ENCODE peak calls at places on chromosomes 3 and 15, in five cellular contexts. Q is NCI-H748 treated with DMSO at 0.1 percent for 48 hours, N is upper lobe of right lung, W is nephron progenitor cell, L is cerebellar cortex. H is an unnamed sample.

GRCh38 chr3:98530676-98531075 is 1.1 kb upstream of the GPR15 start:
- DNase-seq in W (no peak), L (no peak), Q (no peak), N (no peak), H (no peak)

GRCh38 chr3:177427540-177427939 is 230.3 kb upstream of the TBL1XR1 start:
- DNase-seq in W (no peak), Q (no peak), L (no peak), N (no peak), H (no peak)

GRCh38 chr15:69979269-69979668 is 118.4 kb downstream of the TLE3 start:
- DNase-seq in N (no peak), L (no peak), W (no peak), Q (no peak), H (no peak)

GRCh38 chr15:44227584-44227983 is 32.5 kb upstream of the FRMD5 start:
- DNase-seq in L (no peak), N (no peak), W (no peak), Q (no peak), H (no peak)

GRCh38 chr15:74036271-74037170 is 42.0 kb downstream of the PML start:
- DNase-seq in W (peak), L (peak), Q (no peak), N (no peak), H (peak)

GRCh38 chr15:65077981-65078352 is 1.4 kb downstream of the KBTBD13 start:
- DNase-seq in Q (no peak), L (no peak), N (peak), W (peak), H (peak)

GRCh38 chr3:98784042-98784441 is 20.9 kb downstream of the ST3GAL6 start:
- DNase-seq in W (no peak), N (no peak), Q (no peak), L (no peak), H (no peak)

GRCh38 chr3:97579365-97579764 is 185.2 kb upstream of the ARL6 start:
- DNase-seq in L (no peak), W (no peak), Q (peak), N (no peak), H (peak)

GRCh38 chr15:25544076-25544475 is 105.3 kb upstream of the UBE3A start:
- DNase-seq in L (no peak), Q (no peak), W (no peak), N (no peak), H (no peak)

GRCh38 chr15:67918205-67918861 is 78.5 kb upstream of the RNU6-1 start:
- DNase-seq in W (no peak), L (no peak), Q (no peak), N (no peak), H (no peak)

GRCh38 chr15:64096486-64097431 is 977 bp downstream of the SNX1 start:
- DNase-seq in Q (no peak), N (no peak), L (peak), W (no peak), H (peak)

GRCh38 chr3:50327943-50328691 is at the start of gene TUSC2:
- DNase-seq in Q (peak), L (peak), W (peak), N (peak), H (peak)

GRCh38 chr15:87566236-87566635 is 690.3 kb downstream of the NTRK3 start:
- DNase-seq in W (no peak), N (no peak), Q (no peak), L (no peak), H (no peak)

GRCh38 chr3:71232175-71232679 is 351.3 kb downstream of the FOXP1 start:
- DNase-seq in W (no peak), N (no peak), Q (no peak), L (no peak), H (no peak)

GRCh38 chr3:28267984-28268849 is 26.8 kb downstream of the CMC1 start:
- DNase-seq in Q (no peak), W (no peak), N (no peak), L (peak), H (no peak)

GRCh38 chr15:20355256-20355868 is 186.2 kb downstream of the GOLGA6L6 start:
- DNase-seq in N (peak), Q (no peak), W (no peak), L (no peak), H (no peak)

GRCh38 chr3:174533286-174533685 is 325.8 kb upstream of the NAALADL2 start:
- DNase-seq in Q (no peak), N (no peak), L (no peak), W (no peak), H (no peak)

GRCh38 chr3:59424268-59425010 is 374.6 kb upstream of the CFAP20DC start:
- DNase-seq in N (no peak), Q (no peak), L (no peak), W (no peak), H (no peak)

GRCh38 chr3:55708921-55709320 is 221.8 kb upstream of the WNT5A start:
- DNase-seq in N (no peak), Q (no peak), W (no peak), L (no peak), H (no peak)

GRCh38 chr3:107220538-107220937 is 156.7 kb upstream of the CCDC54 start:
- DNase-seq in L (no peak), N (no peak), Q (no peak), W (no peak), H (no peak)

GRCh38 chr3:34882764-34883163 is 756.6 kb upstream of the ARPP21 start:
- DNase-seq in W (no peak), N (no peak), Q (no peak), L (peak), H (peak)

GRCh38 chr3:64049832-64050231 is 26.5 kb upstream of the PSMD6 start:
- DNase-seq in Q (no peak), W (no peak), N (no peak), L (no peak), H (no peak)

GRCh38 chr15:20358066-20358780 is 183.4 kb downstream of the GOLGA6L6 start:
- DNase-seq in Q (no peak), W (no peak), N (peak), L (peak), H (no peak)

GRCh38 chr15:90493647-90494046 is 36.1 kb upstream of the CRTC3 start:
- DNase-seq in W (no peak), Q (no peak), L (no peak), N (no peak), H (no peak)

GRCh38 chr3:195259146-195259563 is 11.8 kb downstream of the XXYLT1 start:
- DNase-seq in Q (no peak), L (peak), N (no peak), W (no peak), H (peak)

GRCh38 chr15:100759698-100760356 is 119.8 kb upstream of the ALDH1A3 start:
- DNase-seq in L (no peak), Q (no peak), N (no peak), W (no peak), H (no peak)

GRCh38 chr3:130677310-130677709 is 69.3 kb downstream of the PIK3R4 start:
- DNase-seq in Q (no peak), W (no peak), N (no peak), L (no peak), H (no peak)

GRCh38 chr3:11591401-11592266 is 52.1 kb downstream of the VGLL4 start:
- DNase-seq in L (peak), N (no peak), W (peak), Q (no peak), H (no peak)

GRCh38 chr3:98982336-98982735 is 80.8 kb upstream of the DCBLD2 start:
- DNase-seq in N (no peak), W (no peak), Q (no peak), L (no peak), H (no peak)

GRCh38 chr3:44240061-44240460 is 1.6 kb upstream of the TOPAZ1 start:
- DNase-seq in L (no peak), Q (no peak), N (no peak), W (no peak), H (no peak)

GRCh38 chr3:194939949-194940770 is 254.5 kb downstream of the FAM43A start:
- DNase-seq in N (peak), L (no peak), Q (no peak), W (no peak), H (no peak)

GRCh38 chr3:11562277-11562881 is 81.3 kb downstream of the VGLL4 start:
- DNase-seq in L (no peak), N (no peak), Q (no peak), W (no peak), H (no peak)

GRCh38 chr3:40317061-40317676 is 7.7 kb downstream of the EIF1B start:
- DNase-seq in N (no peak), W (peak), L (peak), Q (peak), H (peak)

GRCh38 chr15:52558196-52558595 is 10.6 kb downstream of the ARPP19 start:
- DNase-seq in W (no peak), Q (no peak), N (no peak), L (no peak), H (no peak)

GRCh38 chr15:71052356-71052755 is 62.9 kb upstream of the THSD4 start:
- DNase-seq in Q (no peak), W (no peak), L (no peak), N (no peak), H (no peak)

GRCh38 chr3:125300416-125300815 is 74.7 kb downstream of the ZNF148 start:
- DNase-seq in Q (no peak), W (no peak), L (no peak), N (no peak), H (no peak)